ENCODE peak calls at places on chromosome 1, in five cellular contexts. S is endothelial cell, U is neural progenitor cell, N is fibroblast of mammary gland, V is Panc1. F is an unnamed sample.

GRCh38 chr1:200379940-200380588 is 29.8 kb downstream of the ZNF281 start:
- DNase-seq in S (no peak), U (no peak), N (no peak), V (no peak), F (no peak)

GRCh38 chr1:229884765-229885164 is 182.3 kb upstream of the GALNT2 start:
- DNase-seq in S (no peak), U (no peak), N (no peak), V (no peak), F (no peak)

GRCh38 chr1:88557044-88557443 is 127.0 kb upstream of the PKN2 start:
- DNase-seq in S (no peak), U (no peak), N (no peak), V (no peak), F (no peak)

GRCh38 chr1:1943834-1944570 is 24.9 kb upstream of the TMEM52 start:
- DNase-seq in S (peak; percentile 85), U (peak; percentile 84), N (no peak), V (no peak), F (no peak)

GRCh38 chr1:30379684-30380624 is 343.4 kb downstream of the MATN1 start:
- DNase-seq in S (peak; percentile 66), U (peak; percentile 87), N (peak; percentile 68), V (peak; percentile 63), F (peak; percentile 71)

GRCh38 chr1:41751804-41752513 is 166.8 kb downstream of the HIVEP3 start:
- DNase-seq in S (no peak), U (no peak), N (peak; percentile 89), V (no peak), F (peak; percentile 81)

GRCh38 chr1:53739109-53739681 is at the start of gene GLIS1:
- DNase-seq in S (peak; percentile 91), U (peak; percentile 97), N (peak; percentile 79), V (no peak), F (peak; percentile 54)

GRCh38 chr1:164510435-164510834 is 48.5 kb upstream of the PBX1 start:
- DNase-seq in S (no peak), U (no peak), N (peak; percentile 47), V (no peak), F (no peak)

GRCh38 chr1:160768295-160768657 is 27.7 kb upstream of the LY9 start:
- DNase-seq in S (peak; percentile 50), U (peak; percentile 42), N (no peak), V (peak; percentile 42), F (peak; percentile 29)

GRCh38 chr1:114466334-114467014 is 44.5 kb downstream of the TRIM33 start:
- DNase-seq in S (no peak), U (no peak), N (no peak), V (no peak), F (no peak)
- TF ChIP-seq CTCF in S (no peak), U (no peak), N (no peak), V (no peak), F (no peak)

DNA sequence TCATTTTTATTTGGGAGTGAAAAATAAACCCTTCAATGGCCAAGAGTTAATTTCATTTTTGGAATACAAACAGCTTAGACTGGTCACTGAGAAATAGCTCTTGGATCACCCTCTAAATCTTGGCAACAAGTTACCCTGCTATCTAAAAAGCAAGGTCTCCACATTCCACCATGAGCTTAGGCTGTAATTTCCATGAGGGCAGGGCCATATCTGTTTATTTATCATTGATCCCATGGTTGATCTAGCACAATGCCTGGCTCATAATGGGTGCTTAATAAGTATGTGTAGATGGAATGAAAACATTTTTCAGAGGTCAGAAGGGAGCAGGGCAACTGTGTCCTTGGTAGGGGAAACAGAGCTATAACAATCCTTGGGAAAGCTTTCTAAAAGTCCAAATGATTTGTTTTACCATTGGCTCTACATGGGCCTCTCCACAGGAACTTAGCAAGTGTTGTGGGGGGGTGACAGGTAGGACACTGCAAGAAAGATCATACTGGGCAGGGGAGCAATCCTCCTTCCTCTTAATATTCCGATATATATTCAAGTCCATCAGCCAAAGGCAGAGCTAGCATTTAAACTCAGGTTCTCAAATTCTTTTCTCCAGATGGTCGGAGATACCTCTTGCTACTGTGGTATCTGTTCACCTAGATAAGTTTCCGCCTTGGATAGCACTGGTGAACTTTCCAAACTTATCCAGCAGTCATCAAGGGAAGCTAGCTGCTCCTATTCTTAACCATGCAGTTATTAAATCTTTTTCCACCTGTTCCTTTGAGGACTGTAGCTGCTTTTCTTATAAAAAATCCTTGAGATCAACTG is 53.1 kb upstream of the PTCH2 start:
- DNase-seq in S (no peak), U (no peak), N (no peak), V (no peak), F (no peak)
- TF ChIP-seq CTCF in S (no peak), U (no peak), N (no peak), V (no peak), F (no peak)

GRCh38 chr1:45230537-45230936 is 24.1 kb upstream of the ZSWIM5 start:
- DNase-seq in S (no peak), U (no peak), N (no peak), V (no peak), F (no peak)
- TF ChIP-seq CTCF in S (no peak), U (peak; percentile 5), N (no peak), V (peak; percentile 38), F (no peak)

DNA sequence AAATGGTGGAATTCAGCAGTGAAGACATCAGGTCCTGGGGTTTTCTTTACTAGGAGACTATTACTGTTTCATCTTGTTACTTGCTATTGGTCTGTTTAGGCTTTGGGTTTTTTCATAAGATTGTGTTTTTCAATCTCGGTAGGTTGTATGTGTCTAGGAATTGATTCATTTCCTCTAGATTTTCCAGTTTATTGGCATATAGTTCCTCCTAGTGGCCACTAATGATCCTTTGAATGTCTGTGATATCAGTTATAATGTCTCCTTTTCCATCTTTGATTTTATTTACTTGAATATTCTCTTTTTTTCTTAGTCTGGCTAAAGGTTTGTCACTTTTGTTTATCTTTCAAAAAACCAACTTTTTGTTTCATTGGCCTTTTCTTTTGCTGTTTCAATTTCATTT is 233.0 kb downstream of the RWDD3 start:
- DNase-seq in S (no peak), U (no peak), N (no peak), V (no peak), F (no peak)
- TF ChIP-seq CTCF in S (no peak), U (peak; percentile 39), N (no peak), V (no peak), F (peak; percentile 40)

DNA sequence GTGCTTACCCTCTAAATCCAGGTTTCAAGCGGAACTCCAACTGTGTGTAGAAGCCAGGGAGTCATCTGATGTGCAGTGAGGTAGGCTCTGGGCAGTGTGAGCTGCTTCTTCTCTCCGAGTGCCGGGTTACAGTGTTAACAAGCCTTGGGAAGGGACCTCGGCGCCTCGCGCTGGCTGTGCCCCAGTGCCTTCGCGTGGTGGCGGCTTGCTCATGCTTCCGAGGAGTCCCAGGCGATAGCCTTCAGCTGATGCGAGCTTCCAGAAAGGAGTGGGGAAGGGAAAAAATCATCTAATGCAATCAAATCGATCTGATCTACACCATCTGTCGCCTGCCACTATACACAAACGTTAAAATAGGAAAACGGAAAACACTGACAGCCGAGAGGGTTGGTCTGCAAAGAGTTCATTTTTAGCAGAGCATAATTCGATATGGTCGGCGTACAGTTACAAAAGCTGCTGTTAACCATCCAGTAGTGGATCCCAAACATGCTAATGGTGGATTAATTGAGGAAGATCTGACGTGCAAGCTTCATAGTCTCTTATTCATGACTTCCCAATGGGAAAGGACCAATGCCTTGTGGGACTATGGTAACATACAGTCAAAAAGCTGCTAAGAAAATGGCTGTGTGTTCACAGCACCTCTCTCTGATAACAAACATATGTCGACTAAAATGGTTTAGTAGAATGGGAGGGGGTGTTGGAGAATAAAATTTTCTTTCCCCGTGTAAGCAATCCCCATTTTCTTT is 128.7 kb upstream of the DPYD start:
- DNase-seq in S (no peak), U (peak; percentile 64), N (no peak), V (no peak), F (no peak)
- TF ChIP-seq CTCF in S (no peak), U (no peak), N (no peak), V (no peak), F (no peak)

GRCh38 chr1:113452921-113453770 is 62.8 kb downstream of the MAGI3 start:
- DNase-seq in S (no peak), U (peak; percentile 30), N (peak; percentile 71), V (no peak), F (peak; percentile 65)
- TF ChIP-seq CTCF in S (peak; percentile 43), U (peak; percentile 50), N (peak; percentile 69), V (peak; percentile 53), F (peak; percentile 77)

F was measured in HFFc6.